ENCODE peak calls at places on chromosomes 7 and 10, in six cellular contexts. I, P, Y, U, N and F are unnamed samples.
A peak's percentile ranks its signal among the peaks of the same experiment; 100 is the strongest.

GRCh38 chr10:97135464-97135863 is 50.3 kb downstream of the SLIT1 start:
- DNase-seq in I (no peak), P (no peak), Y (no peak), U (no peak), N (no peak), F (no peak)

GRCh38 chr10:34816067-34817002 is 1.2 kb upstream of the PARD3 start:
- DNase-seq in I (no peak), P (no peak), Y (no peak), U (peak; percentile 26), N (no peak), F (no peak)

GRCh38 chr7:21868647-21868896 is 77.1 kb downstream of the CDCA7L start:
- DNase-seq in I (no peak), P (no peak), Y (no peak), U (no peak), N (no peak), F (no peak)

GRCh38 chr7:137932881-137933269 is 69.0 kb downstream of the CREB3L2 start:
- DNase-seq in I (peak; percentile 68), P (peak; percentile 46), Y (no peak), U (no peak), N (peak; percentile 69), F (no peak)

GRCh38 chr10:104309980-104310978 is 28.0 kb downstream of the ITPRIP start:
- DNase-seq in I (no peak), P (peak; percentile 92), Y (no peak), U (no peak), N (peak; percentile 73), F (no peak)

GRCh38 chr7:34057956-34058355 is 152.6 kb downstream of the BMPER start:
- DNase-seq in I (no peak), P (no peak), Y (no peak), U (no peak), N (no peak), F (peak; percentile 64)

GRCh38 chr10:11849908-11850307 is 26.8 kb downstream of the PROSER2 start:
- DNase-seq in I (no peak), P (peak; percentile 27), Y (no peak), U (no peak), N (peak; percentile 30), F (no peak)

GRCh38 chr7:104106106-104106505 is 101.7 kb downstream of the ORC5 start:
- DNase-seq in I (peak; percentile 34), P (no peak), Y (no peak), U (peak; percentile 67), N (no peak), F (no peak)

GRCh38 chr10:96695366-96695765 is 24.9 kb downstream of the PIK3AP1 start:
- DNase-seq in I (no peak), P (no peak), Y (no peak), U (no peak), N (no peak), F (no peak)

GRCh38 chr7:130008941-130009847 is 42.0 kb downstream of the ZC3HC1 start:
- DNase-seq in I (no peak), P (peak; percentile 62), Y (no peak), U (peak; percentile 96), N (no peak), F (peak; percentile 89)

GRCh38 chr7:36931892-36932291 is 207.6 kb upstream of the AOAH start:
- DNase-seq in I (no peak), P (no peak), Y (no peak), U (no peak), N (no peak), F (no peak)

GRCh38 chr10:22927661-22928403 is at the start of gene ARMC3:
- DNase-seq in I (peak; percentile 73), P (no peak), Y (peak; percentile 61), U (peak; percentile 69), N (no peak), F (peak; percentile 64)

GRCh38 chr7:87318741-87319140 is 26.7 kb upstream of the CROT start:
- DNase-seq in I (no peak), P (no peak), Y (no peak), U (peak; percentile 85), N (no peak), F (no peak)

GRCh38 chr7:131681961-131682360 is 125.5 kb upstream of the PODXL start:
- DNase-seq in I (no peak), P (no peak), Y (no peak), U (no peak), N (no peak), F (no peak)

GRCh38 chr10:17229016-17229716 is 1.1 kb downstream of the VIM start:
- DNase-seq in I (no peak), P (peak; percentile 90), Y (peak; percentile 63), U (peak; percentile 32), N (peak; percentile 89), F (peak; percentile 75)

GRCh38 chr7:7351832-7352231 is 169.5 kb downstream of the C1GALT1 start:
- DNase-seq in I (no peak), P (no peak), Y (no peak), U (no peak), N (no peak), F (no peak)

GRCh38 chr7:36039671-36040070 is 113.4 kb upstream of the EEPD1 start:
- DNase-seq in I (no peak), P (no peak), Y (no peak), U (no peak), N (no peak), F (no peak)

GRCh38 chr7:51949726-51950644 is 633.4 kb upstream of the COBL start:
- DNase-seq in I (no peak), P (no peak), Y (no peak), U (peak; percentile 2), N (no peak), F (no peak)

GRCh38 chr10:121928528-121928884 is 675 bp upstream of the ATE1 start:
- DNase-seq in I (peak; percentile 42), P (peak; percentile 36), Y (no peak), U (peak; percentile 48), N (peak; percentile 25), F (no peak)

GRCh38 chr7:45682836-45683555 is 108.8 kb downstream of the ADCY1 start:
- DNase-seq in I (peak; percentile 90), P (no peak), Y (no peak), U (no peak), N (peak; percentile 2), F (no peak)

GRCh38 chr7:106365252-106366005 is 80.6 kb upstream of the NAMPT start:
- DNase-seq in I (no peak), P (no peak), Y (no peak), U (no peak), N (no peak), F (peak; percentile 25)

GRCh38 chr7:123916240-123916724 is 8.8 kb upstream of the SPAM1 start:
- DNase-seq in I (peak; percentile 31), P (no peak), Y (no peak), U (peak; percentile 10), N (no peak), F (no peak)

GRCh38 chr10:8378198-8378983 is 323.9 kb downstream of the GATA3 start:
- DNase-seq in I (no peak), P (no peak), Y (no peak), U (no peak), N (no peak), F (no peak)

GRCh38 chr7:146956323-146956722 is 839.7 kb downstream of the CNTNAP2 start:
- DNase-seq in I (no peak), P (no peak), Y (no peak), U (peak; percentile 73), N (no peak), F (no peak)

GRCh38 chr10:43230101-43230908 is 36.6 kb downstream of the RASGEF1A start:
- DNase-seq in I (no peak), P (peak; percentile 10), Y (no peak), U (no peak), N (no peak), F (peak; percentile 17)

GRCh38 chr10:62062752-62063512 is 161.4 kb downstream of the ARID5B start:
- DNase-seq in I (no peak), P (no peak), Y (no peak), U (no peak), N (no peak), F (no peak)

GRCh38 chr7:73424486-73424885 is 9.1 kb upstream of the FZD9 start:
- DNase-seq in I (no peak), P (no peak), Y (no peak), U (no peak), N (no peak), F (no peak)

GRCh38 chr7:120089968-120090367 is 183.0 kb upstream of the KCND2 start:
- DNase-seq in I (no peak), P (peak; percentile 47), Y (no peak), U (no peak), N (no peak), F (no peak)

GRCh38 chr7:135245826-135246825 is 12.5 kb downstream of the STRA8 start:
- DNase-seq in I (no peak), P (no peak), Y (no peak), U (no peak), N (no peak), F (no peak)